ENCODE peak calls at places on chromosomes 12 and 14, in seven cellular contexts. C is NCI-H774, J is fibroblast of mammary gland, E is IMR-90, K is skeletal muscle cell, Y is left kidney, T is astrocyte of the spinal cord. O is an unnamed sample.

GRCh38 chr12:14716848-14717444 is 20.5 kb upstream of the GUCY2C start:
- DNase-seq in C (no peak), J (peak), E (peak), K (no peak), Y (peak), T (peak), O (peak)

GRCh38 chr14:23323838-23324454 is 2.7 kb downstream of the PABPN1 start:
- DNase-seq in C (no peak), J (no peak), E (no peak), K (no peak), Y (no peak), T (no peak), O (no peak)

GRCh38 chr12:92155733-92156132 is 10.1 kb upstream of the BTG1 start:
- DNase-seq in C (no peak), J (no peak), E (peak), K (no peak), Y (no peak), T (no peak), O (no peak)

GRCh38 chr14:20690848-20691640 is 2.5 kb downstream of the ANG start:
- DNase-seq in C (peak), J (peak), E (peak), K (peak), Y (peak), T (peak), O (peak)

GRCh38 chr14:75274045-75274898 is 4.4 kb upstream of the FOS start:
- DNase-seq in C (no peak), J (no peak), E (no peak), K (no peak), Y (peak), T (no peak), O (no peak)

GRCh38 chr14:104856869-104857860 is 7.9 kb upstream of the CEP170B start:
- DNase-seq in C (no peak), J (no peak), E (no peak), K (no peak), Y (no peak), T (no peak), O (no peak)

GRCh38 chr14:23174266-23174665 is 9.2 kb downstream of the SLC7A8 start:
- DNase-seq in C (no peak), J (peak), E (peak), K (peak), Y (no peak), T (no peak), O (peak)

GRCh38 chr14:24224618-24225071 is 7.5 kb downstream of the NEDD8 start:
- DNase-seq in C (no peak), J (peak), E (peak), K (peak), Y (no peak), T (peak), O (peak)

GRCh38 chr14:88729159-88729558 is 63.6 kb downstream of the EML5 start:
- DNase-seq in C (no peak), J (no peak), E (peak), K (no peak), Y (no peak), T (no peak), O (peak)

GRCh38 chr12:91078501-91078900 is 20.7 kb upstream of the KERA start:
- DNase-seq in C (no peak), J (no peak), E (no peak), K (no peak), Y (no peak), T (no peak), O (no peak)

GRCh38 chr12:64780531-64781373 is 21.5 kb upstream of the GNS start:
- DNase-seq in C (peak), J (no peak), E (no peak), K (no peak), Y (peak), T (no peak), O (peak)

GRCh38 chr12:119758695-119759094 is 90.8 kb downstream of the PRKAB1 start:
- DNase-seq in C (no peak), J (no peak), E (no peak), K (no peak), Y (no peak), T (no peak), O (no peak)

GRCh38 chr12:2768224-2768961 is 26.4 kb upstream of the FKBP4 start:
- DNase-seq in C (no peak), J (no peak), E (no peak), K (no peak), Y (no peak), T (no peak), O (no peak)

GRCh38 chr12:121637231-121637914 is 11.0 kb downstream of the ORAI1 start:
- DNase-seq in C (no peak), J (no peak), E (no peak), K (no peak), Y (peak), T (no peak), O (no peak)

GRCh38 chr12:38934696-38935095 is 29.3 kb upstream of the CPNE8 start:
- DNase-seq in C (no peak), J (no peak), E (no peak), K (no peak), Y (no peak), T (peak), O (no peak)

O was measured in EH.